ENCODE peak calls at places on chromosome 1, in eight cellular contexts. One of them, this sample, is unnamed.

GRCh38 chr1:163697137-163697536 is 375.4 kb downstream of the NUF2 start:
- DNase-seq in SW 1271: no peak
- DNase-seq in OCI-LY7: no peak
- DNase-seq in stimulated activated naive CD8-positive, alpha-beta T cell treated with anti-CD3 and anti-CD28 coated beads, Interleukin-15, Interleukin-2, amounts not matched to agents 100 U/mL and 50 U/mL, for 24 hours: no peak
- DNase-seq in 8988T: no peak
- DNase-seq in breast epithelium: no peak
- DNase-seq in aorta: no peak
- DNase-seq in skeletal muscle cell: no peak
- DNase-seq in this sample: no peak

GRCh38 chr1:82388679-82389078 is 587.9 kb downstream of the ADGRL2 start:
- DNase-seq in SW 1271: no peak
- DNase-seq in OCI-LY7: no peak
- DNase-seq in stimulated activated naive CD8-positive, alpha-beta T cell treated with anti-CD3 and anti-CD28 coated beads, Interleukin-15, Interleukin-2, amounts not matched to agents 100 U/mL and 50 U/mL, for 24 hours: no peak
- DNase-seq in 8988T: no peak
- DNase-seq in breast epithelium: peak; percentile 43
- DNase-seq in aorta: no peak
- DNase-seq in skeletal muscle cell: peak; percentile 63
- DNase-seq in this sample: no peak

GRCh38 chr1:155860939-155861496 is 1.7 kb downstream of the SYT11 start:
- DNase-seq in SW 1271: no peak
- DNase-seq in OCI-LY7: no peak
- DNase-seq in stimulated activated naive CD8-positive, alpha-beta T cell treated with anti-CD3 and anti-CD28 coated beads, Interleukin-15, Interleukin-2, amounts not matched to agents 100 U/mL and 50 U/mL, for 24 hours: no peak
- DNase-seq in 8988T: no peak
- DNase-seq in breast epithelium: no peak
- DNase-seq in aorta: no peak
- DNase-seq in skeletal muscle cell: no peak
- DNase-seq in this sample: no peak

GRCh38 chr1:80427886-80428285 is 1372.8 kb upstream of the ADGRL2 start:
- DNase-seq in SW 1271: no peak
- DNase-seq in OCI-LY7: no peak
- DNase-seq in stimulated activated naive CD8-positive, alpha-beta T cell treated with anti-CD3 and anti-CD28 coated beads, Interleukin-15, Interleukin-2, amounts not matched to agents 100 U/mL and 50 U/mL, for 24 hours: no peak
- DNase-seq in 8988T: no peak
- DNase-seq in breast epithelium: no peak
- DNase-seq in aorta: no peak
- DNase-seq in skeletal muscle cell: peak; percentile 13
- DNase-seq in this sample: no peak

GRCh38 chr1:156119503-156120209 is 5.1 kb downstream of the LMNA start:
- DNase-seq in SW 1271: no peak
- DNase-seq in OCI-LY7: peak; percentile 21
- DNase-seq in stimulated activated naive CD8-positive, alpha-beta T cell treated with anti-CD3 and anti-CD28 coated beads, Interleukin-15, Interleukin-2, amounts not matched to agents 100 U/mL and 50 U/mL, for 24 hours: no peak
- DNase-seq in 8988T: no peak
- DNase-seq in breast epithelium: no peak
- DNase-seq in aorta: peak; percentile 75
- DNase-seq in skeletal muscle cell: no peak
- DNase-seq in this sample: no peak

GRCh38 chr1:116806245-116806644 is 52.0 kb downstream of the CD2 start:
- DNase-seq in SW 1271: no peak
- DNase-seq in OCI-LY7: no peak
- DNase-seq in stimulated activated naive CD8-positive, alpha-beta T cell treated with anti-CD3 and anti-CD28 coated beads, Interleukin-15, Interleukin-2, amounts not matched to agents 100 U/mL and 50 U/mL, for 24 hours: peak; percentile 82
- DNase-seq in 8988T: no peak
- DNase-seq in breast epithelium: no peak
- DNase-seq in aorta: no peak
- DNase-seq in skeletal muscle cell: no peak
- DNase-seq in this sample: peak; percentile 88

GRCh38 chr1:154877370-154877974 is 7.4 kb upstream of the KCNN3 start:
- DNase-seq in SW 1271: no peak
- DNase-seq in OCI-LY7: no peak
- DNase-seq in stimulated activated naive CD8-positive, alpha-beta T cell treated with anti-CD3 and anti-CD28 coated beads, Interleukin-15, Interleukin-2, amounts not matched to agents 100 U/mL and 50 U/mL, for 24 hours: no peak
- DNase-seq in 8988T: no peak
- DNase-seq in breast epithelium: no peak
- DNase-seq in aorta: no peak
- DNase-seq in skeletal muscle cell: no peak
- DNase-seq in this sample: no peak

GRCh38 chr1:53968125-53968513 is 22.0 kb downstream of the LRRC42 start:
- DNase-seq in SW 1271: no peak
- DNase-seq in OCI-LY7: no peak
- DNase-seq in stimulated activated naive CD8-positive, alpha-beta T cell treated with anti-CD3 and anti-CD28 coated beads, Interleukin-15, Interleukin-2, amounts not matched to agents 100 U/mL and 50 U/mL, for 24 hours: no peak
- DNase-seq in 8988T: no peak
- DNase-seq in breast epithelium: no peak
- DNase-seq in aorta: no peak
- DNase-seq in skeletal muscle cell: no peak
- DNase-seq in this sample: no peak

GRCh38 chr1:92709738-92710137 is 75.2 kb downstream of the EVI5 start:
- DNase-seq in SW 1271: no peak
- DNase-seq in OCI-LY7: no peak
- DNase-seq in stimulated activated naive CD8-positive, alpha-beta T cell treated with anti-CD3 and anti-CD28 coated beads, Interleukin-15, Interleukin-2, amounts not matched to agents 100 U/mL and 50 U/mL, for 24 hours: no peak
- DNase-seq in 8988T: no peak
- DNase-seq in breast epithelium: no peak
- DNase-seq in aorta: no peak
- DNase-seq in skeletal muscle cell: peak; percentile 25
- DNase-seq in this sample: no peak